ENCODE peak calls at places on chromosome 3, in ten cellular contexts. Q is GM23338, W is stomach, O is spleen, G is endothelial cell of umbilical vein, V is Panc1, Z is SK-N-SH, T is esophagus muscularis mucosa, L is GM12878, M is upper lobe of left lung. A is an unnamed sample.
A peak's percentile ranks its signal among the peaks of the same experiment; 100 is the strongest.

GRCh38 chr3:32278714-32279113 is 40.2 kb downstream of the CMTM8 start:
- DNase-seq in Q (no peak), W (no peak), O (no peak), G (no peak), V (no peak), Z (no peak), T (peak; percentile 34), L (no peak), M (no peak), A (no peak)

GRCh38 chr3:37183976-37184375 is 9.6 kb upstream of the LRRFIP2 start:
- DNase-seq in Q (no peak), W (no peak), O (no peak), G (no peak), V (no peak), Z (no peak), T (no peak), L (no peak), M (no peak), A (no peak)

GRCh38 chr3:7546219-7546618 is 685.3 kb downstream of the GRM7 start:
- DNase-seq in Q (no peak), W (peak; percentile 31), O (no peak), G (peak; percentile 79), V (no peak), Z (no peak), T (no peak), L (no peak), M (no peak), A (no peak)

GRCh38 chr3:101809178-101810022 is 30.4 kb downstream of the NXPE3 start:
- DNase-seq in Q (peak; percentile 69), W (no peak), O (no peak), G (peak; percentile 69), V (no peak), Z (peak; percentile 39), T (no peak), L (no peak), M (no peak), A (no peak)

GRCh38 chr3:124034016-124034808 is 42.3 kb upstream of the ROPN1 start:
- DNase-seq in Q (peak; percentile 48), W (no peak), O (peak; percentile 78), G (peak; percentile 27), V (no peak), Z (peak; percentile 79), T (peak; percentile 91), L (no peak), M (no peak), A (no peak)

GRCh38 chr3:30658328-30659052 is 52.1 kb downstream of the TGFBR2 start:
- DNase-seq in Q (no peak), W (no peak), O (no peak), G (peak; percentile 95), V (peak; percentile 36), Z (no peak), T (no peak), L (peak; percentile 70), M (peak; percentile 56), A (no peak)

GRCh38 chr3:54960066-54960465 is 32.2 kb upstream of the LRTM1 start:
- DNase-seq in Q (no peak), W (no peak), O (no peak), G (no peak), V (no peak), Z (no peak), T (no peak), L (no peak), M (no peak), A (no peak)

GRCh38 chr3:187974857-187975257 is 179.1 kb upstream of the LPP start:
- DNase-seq in Q (no peak), W (no peak), O (no peak), G (no peak), V (no peak), Z (no peak), T (no peak), L (no peak), M (no peak), A (no peak)

GRCh38 chr3:45092132-45093031 is 53.8 kb downstream of the CDCP1 start:
- DNase-seq in Q (no peak), W (no peak), O (no peak), G (no peak), V (no peak), Z (no peak), T (no peak), L (no peak), M (no peak), A (no peak)

GRCh38 chr3:197520311-197521276 is 35.2 kb downstream of the BDH1 start:
- DNase-seq in Q (peak; percentile 56), W (peak; percentile 78), O (no peak), G (no peak), V (no peak), Z (peak; percentile 88), T (no peak), L (no peak), M (peak; percentile 77), A (no peak)

GRCh38 chr3:180626844-180627243 is 24.9 kb downstream of the TTC14 start:
- DNase-seq in Q (no peak), W (no peak), O (no peak), G (no peak), V (no peak), Z (no peak), T (no peak), L (peak; percentile 45), M (no peak), A (no peak)
- TF ChIP-seq POLR2AphosphoS5 in Q (no peak), W (no peak), O (no peak), G (no peak), V (no peak), Z (no peak), T (no peak), L (no peak), M (no peak), A (no peak)

GRCh38 chr3:158700559-158700958 is 28.1 kb upstream of the LXN start:
- DNase-seq in Q (no peak), W (no peak), O (no peak), G (peak; percentile 91), V (no peak), Z (no peak), T (no peak), L (no peak), M (no peak), A (no peak)
- H3K4me1 ChIP-seq in Q (no peaks in the 10 kb centered on the region), W (no peaks in the 10 kb centered on the region), O (no peaks in the 10 kb centered on the region), G (peaks cover 57% of the 10 kb centered on the region), V (peaks cover 15% of the 10 kb centered on the region), Z (peaks cover 33% of the 10 kb centered on the region), T (peaks cover 19% of the 10 kb centered on the region), L (no peaks in the 10 kb centered on the region), M (no peaks in the 10 kb centered on the region), A (no peaks in the 10 kb centered on the region)

GRCh38 chr3:122215592-122216298 is 32.3 kb downstream of the CASR start:
- DNase-seq in Q (no peak), W (no peak), O (no peak), G (no peak), V (no peak), Z (no peak), T (no peak), L (no peak), M (no peak), A (no peak)
- TF ChIP-seq CTCF in Q (no peak), W (no peak), O (no peak), G (no peak), V (no peak), Z (no peak), T (no peak), L (no peak), M (no peak), A (no peak)

GRCh38 chr3:97021778-97022177 is 207.4 kb downstream of the EPHA6 start:
- DNase-seq in Q (no peak), W (no peak), O (no peak), G (no peak), V (no peak), Z (no peak), T (no peak), L (no peak), M (no peak), A (no peak)
- TF ChIP-seq POLR2AphosphoS5 in Q (no peak), W (no peak), O (no peak), G (no peak), V (no peak), Z (no peak), T (no peak), L (no peak), M (no peak), A (no peak)

GRCh38 chr3:50158747-50159146 is 3.6 kb downstream of the SEMA3F start:
- DNase-seq in Q (no peak), W (no peak), O (no peak), G (no peak), V (no peak), Z (no peak), T (no peak), L (no peak), M (no peak), A (no peak)

GRCh38 chr3:50163572-50163971 is 8.4 kb downstream of the SEMA3F start:
- DNase-seq in Q (no peak), W (no peak), O (no peak), G (no peak), V (no peak), Z (no peak), T (no peak), L (no peak), M (no peak), A (no peak)

GRCh38 chr3:50162034-50162883 is 7.1 kb downstream of the SEMA3F start:
- DNase-seq in Q (no peak), W (no peak), O (no peak), G (no peak), V (no peak), Z (no peak), T (no peak), L (no peak), M (no peak), A (no peak)

GRCh38 chr3:50160561-50160983 is 5.4 kb downstream of the SEMA3F start:
- DNase-seq in Q (no peak), W (peak; percentile 47), O (no peak), G (peak; percentile 42), V (no peak), Z (no peak), T (no peak), L (no peak), M (no peak), A (no peak)

DNA sequence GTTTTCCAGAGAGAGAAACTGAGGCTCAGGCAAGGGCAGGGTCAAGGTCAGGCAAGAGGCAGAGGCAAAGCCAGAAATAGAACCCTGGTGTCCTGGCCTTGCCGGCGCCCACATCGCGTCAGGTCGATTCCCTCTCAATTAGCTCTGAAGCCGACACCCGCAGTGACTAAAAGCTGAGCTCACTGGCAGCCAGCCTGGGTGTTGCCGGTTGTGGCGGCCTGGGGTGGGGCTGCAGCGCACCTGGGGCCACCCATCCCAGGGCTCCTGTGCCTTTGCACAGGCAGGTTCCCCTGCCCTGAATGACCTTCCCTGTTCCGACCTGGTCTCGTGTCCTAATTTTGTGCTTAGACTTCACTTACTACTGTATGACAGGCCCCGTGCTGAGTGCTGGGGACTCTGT is 6.2 kb downstream of the SEMA3F start:
- DNase-seq in Q (no peak), W (peak; percentile 85), O (no peak), G (no peak), V (no peak), Z (no peak), T (no peak), L (no peak), M (no peak), A (no peak)
- H3K4me1 ChIP-seq in Q (peaks cover 45% of the 10 kb centered on the region), W (peaks cover 93% of the 10 kb centered on the region), O (peaks cover 91% of the 10 kb centered on the region), G (peaks cover 98% of the 10 kb centered on the region), V (peaks cover 90% of the 10 kb centered on the region), Z (peaks cover 58% of the 10 kb centered on the region), T (peaks cover 100% of the 10 kb centered on the region), L (no peaks in the 10 kb centered on the region), M (peaks cover 96% of the 10 kb centered on the region), A (peaks cover 22% of the 10 kb centered on the region)